ENCODE peak calls at places on chromosome 17, in nine cellular contexts. One of them, this sample, is unnamed.

GRCh38 chr17:75844530-75845057 is 390 bp upstream of the UNC13D start:
- DNase-seq in T-helper 2 cell: peak
- DNase-seq in CD4-positive, alpha-beta T cell: no peak
- DNase-seq in posterior cingulate gyrus: no peak
- DNase-seq in Right ventricle myocardium superior: no peak
- DNase-seq in AG08396: no peak
- DNase-seq in small intestine: peak
- DNase-seq in heart left ventricle: no peak
- DNase-seq in activated naive CD8-positive, alpha-beta T cell treated with anti-CD3 and anti-CD28 coated beads, Interleukin-2, amount 10 ng/mL, durations not matched to agents 7 days and 5 days: no peak
- DNase-seq in this sample: no peak

GRCh38 chr17:64357191-64357981 is 33.3 kb downstream of the PECAM1 start:
- DNase-seq in activated naive CD8-positive, alpha-beta T cell treated with anti-CD3 and anti-CD28 coated beads, Interleukin-2, amount 10 ng/mL, durations not matched to agents 7 days and 5 days: peak
- DNase-seq in T-helper 2 cell: no peak
- DNase-seq in heart left ventricle: peak
- DNase-seq in CD4-positive, alpha-beta T cell: no peak
- DNase-seq in small intestine: no peak
- DNase-seq in Right ventricle myocardium superior: peak
- DNase-seq in posterior cingulate gyrus: peak
- DNase-seq in AG08396: peak
- DNase-seq in this sample: peak

GRCh38 chr17:59804910-59805381 is 87.8 kb downstream of the TUBD1 start:
- DNase-seq in heart left ventricle: no peak
- DNase-seq in small intestine: no peak
- DNase-seq in Right ventricle myocardium superior: no peak
- DNase-seq in activated naive CD8-positive, alpha-beta T cell treated with anti-CD3 and anti-CD28 coated beads, Interleukin-2, amount 10 ng/mL, durations not matched to agents 7 days and 5 days: no peak
- DNase-seq in AG08396: no peak
- DNase-seq in CD4-positive, alpha-beta T cell: no peak
- DNase-seq in posterior cingulate gyrus: no peak
- DNase-seq in T-helper 2 cell: no peak
- DNase-seq in this sample: no peak

GRCh38 chr17:44221072-44221861 is 1.8 kb upstream of the UBTF start:
- DNase-seq in Right ventricle myocardium superior: peak
- DNase-seq in activated naive CD8-positive, alpha-beta T cell treated with anti-CD3 and anti-CD28 coated beads, Interleukin-2, amount 10 ng/mL, durations not matched to agents 7 days and 5 days: peak
- DNase-seq in AG08396: peak
- DNase-seq in T-helper 2 cell: peak
- DNase-seq in small intestine: peak
- DNase-seq in heart left ventricle: peak
- DNase-seq in CD4-positive, alpha-beta T cell: peak
- DNase-seq in posterior cingulate gyrus: peak
- DNase-seq in this sample: peak

GRCh38 chr17:50660042-50660886 is 25.6 kb downstream of the ABCC3 start:
- DNase-seq in T-helper 2 cell: no peak
- DNase-seq in activated naive CD8-positive, alpha-beta T cell treated with anti-CD3 and anti-CD28 coated beads, Interleukin-2, amount 10 ng/mL, durations not matched to agents 7 days and 5 days: no peak
- DNase-seq in small intestine: peak
- DNase-seq in Right ventricle myocardium superior: peak
- DNase-seq in CD4-positive, alpha-beta T cell: no peak
- DNase-seq in AG08396: peak
- DNase-seq in heart left ventricle: peak
- DNase-seq in posterior cingulate gyrus: no peak
- DNase-seq in this sample: no peak

GRCh38 chr17:41635121-41636097 is 11.0 kb upstream of the KRT17 start:
- DNase-seq in posterior cingulate gyrus: no peak
- DNase-seq in heart left ventricle: peak
- DNase-seq in T-helper 2 cell: no peak
- DNase-seq in small intestine: peak
- DNase-seq in AG08396: no peak
- DNase-seq in CD4-positive, alpha-beta T cell: no peak
- DNase-seq in activated naive CD8-positive, alpha-beta T cell treated with anti-CD3 and anti-CD28 coated beads, Interleukin-2, amount 10 ng/mL, durations not matched to agents 7 days and 5 days: no peak
- DNase-seq in Right ventricle myocardium superior: peak
- DNase-seq in this sample: peak

GRCh38 chr17:35612924-35613521 is 25.9 kb downstream of the AP2B1 start:
- DNase-seq in T-helper 2 cell: peak
- DNase-seq in small intestine: peak
- DNase-seq in Right ventricle myocardium superior: peak
- DNase-seq in CD4-positive, alpha-beta T cell: peak
- DNase-seq in posterior cingulate gyrus: no peak
- DNase-seq in heart left ventricle: no peak
- DNase-seq in activated naive CD8-positive, alpha-beta T cell treated with anti-CD3 and anti-CD28 coated beads, Interleukin-2, amount 10 ng/mL, durations not matched to agents 7 days and 5 days: no peak
- DNase-seq in AG08396: no peak
- DNase-seq in this sample: no peak

GRCh38 chr17:67531291-67531690 is 154.2 kb downstream of the PITPNC1 start:
- DNase-seq in CD4-positive, alpha-beta T cell: no peak
- DNase-seq in Right ventricle myocardium superior: peak
- DNase-seq in activated naive CD8-positive, alpha-beta T cell treated with anti-CD3 and anti-CD28 coated beads, Interleukin-2, amount 10 ng/mL, durations not matched to agents 7 days and 5 days: no peak
- DNase-seq in small intestine: peak
- DNase-seq in heart left ventricle: no peak
- DNase-seq in posterior cingulate gyrus: peak
- DNase-seq in T-helper 2 cell: no peak
- DNase-seq in AG08396: no peak
- DNase-seq in this sample: no peak

GRCh38 chr17:69454051-69454450 is 39.6 kb downstream of the MAP2K6 start:
- DNase-seq in Right ventricle myocardium superior: no peak
- DNase-seq in posterior cingulate gyrus: no peak
- DNase-seq in heart left ventricle: no peak
- DNase-seq in CD4-positive, alpha-beta T cell: no peak
- DNase-seq in AG08396: no peak
- DNase-seq in T-helper 2 cell: no peak
- DNase-seq in activated naive CD8-positive, alpha-beta T cell treated with anti-CD3 and anti-CD28 coated beads, Interleukin-2, amount 10 ng/mL, durations not matched to agents 7 days and 5 days: no peak
- DNase-seq in small intestine: no peak
- DNase-seq in this sample: no peak

GRCh38 chr17:8125947-8126305 is 2.0 kb upstream of the HES7 start:
- DNase-seq in small intestine: peak
- DNase-seq in CD4-positive, alpha-beta T cell: no peak
- DNase-seq in AG08396: no peak
- DNase-seq in heart left ventricle: no peak
- DNase-seq in Right ventricle myocardium superior: no peak
- DNase-seq in posterior cingulate gyrus: no peak
- DNase-seq in T-helper 2 cell: peak
- DNase-seq in activated naive CD8-positive, alpha-beta T cell treated with anti-CD3 and anti-CD28 coated beads, Interleukin-2, amount 10 ng/mL, durations not matched to agents 7 days and 5 days: peak
- DNase-seq in this sample: peak

This sample was measured in uterus.